ENCODE peak calls at places on chromosomes 3 and 15, in ten cellular contexts. One of them, this sample, is unnamed.

GRCh38 chr3:27637346-27638000 is 84.7 kb downstream of the EOMES start:
- DNase-seq in heart right ventricle: no peak
- DNase-seq in AG08395: no peak
- DNase-seq in activated T-cell treated with anti-CD3 and anti-CD28 coated beads, Interleukin-2, amount 50 U/mL, for 72 hours: no peak
- DNase-seq in tibial nerve: no peak
- DNase-seq in B cell: no peak
- DNase-seq in stimulated activated CD8-positive, alpha-beta memory T cell treated with anti-CD3 and anti-CD28 coated beads, Interleukin-2, amount 100 ng/mL, for 1 hour: no peak
- DNase-seq in RPMI7951: no peak
- DNase-seq in GM12865: no peak
- DNase-seq in activated CD8-positive, alpha-beta memory T cell treated with anti-CD3 and anti-CD28 coated beads for 48 hours: no peak
- DNase-seq in this sample: no peak

GRCh38 chr3:150720444-150720843 is 16.7 kb upstream of the ERICH6 start:
- DNase-seq in AG08395: no peak
- DNase-seq in B cell: no peak
- DNase-seq in RPMI7951: no peak
- DNase-seq in activated CD8-positive, alpha-beta memory T cell treated with anti-CD3 and anti-CD28 coated beads for 48 hours: no peak
- DNase-seq in activated T-cell treated with anti-CD3 and anti-CD28 coated beads, Interleukin-2, amount 50 U/mL, for 72 hours: no peak
- DNase-seq in tibial nerve: no peak
- DNase-seq in heart right ventricle: no peak
- DNase-seq in stimulated activated CD8-positive, alpha-beta memory T cell treated with anti-CD3 and anti-CD28 coated beads, Interleukin-2, amount 100 ng/mL, for 1 hour: no peak
- DNase-seq in GM12865: no peak
- DNase-seq in this sample: no peak

GRCh38 chr3:197599089-197599765 is 43.5 kb upstream of the BDH1 start:
- DNase-seq in activated CD8-positive, alpha-beta memory T cell treated with anti-CD3 and anti-CD28 coated beads for 48 hours: peak
- DNase-seq in activated T-cell treated with anti-CD3 and anti-CD28 coated beads, Interleukin-2, amount 50 U/mL, for 72 hours: peak
- DNase-seq in AG08395: peak
- DNase-seq in tibial nerve: peak
- DNase-seq in RPMI7951: peak
- DNase-seq in heart right ventricle: peak
- DNase-seq in B cell: peak
- DNase-seq in stimulated activated CD8-positive, alpha-beta memory T cell treated with anti-CD3 and anti-CD28 coated beads, Interleukin-2, amount 100 ng/mL, for 1 hour: peak
- DNase-seq in GM12865: peak
- DNase-seq in this sample: no peak

GRCh38 chr3:12187448-12188327 is 29.0 kb upstream of the TIMP4 start:
- DNase-seq in AG08395: peak
- DNase-seq in tibial nerve: no peak
- DNase-seq in RPMI7951: peak
- DNase-seq in heart right ventricle: no peak
- DNase-seq in activated CD8-positive, alpha-beta memory T cell treated with anti-CD3 and anti-CD28 coated beads for 48 hours: peak
- DNase-seq in stimulated activated CD8-positive, alpha-beta memory T cell treated with anti-CD3 and anti-CD28 coated beads, Interleukin-2, amount 100 ng/mL, for 1 hour: no peak
- DNase-seq in B cell: no peak
- DNase-seq in activated T-cell treated with anti-CD3 and anti-CD28 coated beads, Interleukin-2, amount 50 U/mL, for 72 hours: peak
- DNase-seq in GM12865: peak
- DNase-seq in this sample: no peak

GRCh38 chr15:85016275-85016674 is 34.6 kb downstream of the PDE8A start:
- DNase-seq in AG08395: no peak
- DNase-seq in heart right ventricle: no peak
- DNase-seq in tibial nerve: no peak
- DNase-seq in B cell: no peak
- DNase-seq in activated CD8-positive, alpha-beta memory T cell treated with anti-CD3 and anti-CD28 coated beads for 48 hours: no peak
- DNase-seq in activated T-cell treated with anti-CD3 and anti-CD28 coated beads, Interleukin-2, amount 50 U/mL, for 72 hours: no peak
- DNase-seq in GM12865: no peak
- DNase-seq in stimulated activated CD8-positive, alpha-beta memory T cell treated with anti-CD3 and anti-CD28 coated beads, Interleukin-2, amount 100 ng/mL, for 1 hour: no peak
- DNase-seq in RPMI7951: no peak
- DNase-seq in this sample: no peak

GRCh38 chr15:89002281-89002761 is 85.9 kb upstream of the ABHD2 start:
- DNase-seq in tibial nerve: no peak
- DNase-seq in RPMI7951: peak
- DNase-seq in activated CD8-positive, alpha-beta memory T cell treated with anti-CD3 and anti-CD28 coated beads for 48 hours: no peak
- DNase-seq in AG08395: peak
- DNase-seq in heart right ventricle: peak
- DNase-seq in GM12865: peak
- DNase-seq in activated T-cell treated with anti-CD3 and anti-CD28 coated beads, Interleukin-2, amount 50 U/mL, for 72 hours: no peak
- DNase-seq in B cell: no peak
- DNase-seq in stimulated activated CD8-positive, alpha-beta memory T cell treated with anti-CD3 and anti-CD28 coated beads, Interleukin-2, amount 100 ng/mL, for 1 hour: no peak
- DNase-seq in this sample: no peak

GRCh38 chr3:86990171-86990733 is 697 bp downstream of the VGLL3 start:
- DNase-seq in activated CD8-positive, alpha-beta memory T cell treated with anti-CD3 and anti-CD28 coated beads for 48 hours: no peak
- DNase-seq in AG08395: peak
- DNase-seq in B cell: no peak
- DNase-seq in heart right ventricle: no peak
- DNase-seq in stimulated activated CD8-positive, alpha-beta memory T cell treated with anti-CD3 and anti-CD28 coated beads, Interleukin-2, amount 100 ng/mL, for 1 hour: no peak
- DNase-seq in GM12865: no peak
- DNase-seq in activated T-cell treated with anti-CD3 and anti-CD28 coated beads, Interleukin-2, amount 50 U/mL, for 72 hours: peak
- DNase-seq in RPMI7951: no peak
- DNase-seq in tibial nerve: no peak
- DNase-seq in this sample: no peak

GRCh38 chr15:52103217-52104207 is 9.1 kb downstream of the BCL2L10 start:
- DNase-seq in heart right ventricle: no peak
- DNase-seq in tibial nerve: no peak
- DNase-seq in B cell: no peak
- DNase-seq in GM12865: peak
- DNase-seq in AG08395: peak
- DNase-seq in RPMI7951: peak
- DNase-seq in activated CD8-positive, alpha-beta memory T cell treated with anti-CD3 and anti-CD28 coated beads for 48 hours: no peak
- DNase-seq in stimulated activated CD8-positive, alpha-beta memory T cell treated with anti-CD3 and anti-CD28 coated beads, Interleukin-2, amount 100 ng/mL, for 1 hour: no peak
- DNase-seq in activated T-cell treated with anti-CD3 and anti-CD28 coated beads, Interleukin-2, amount 50 U/mL, for 72 hours: peak
- DNase-seq in this sample: peak

GRCh38 chr15:100897201-100897872 is 17.7 kb downstream of the ALDH1A3 start:
- DNase-seq in AG08395: no peak
- DNase-seq in stimulated activated CD8-positive, alpha-beta memory T cell treated with anti-CD3 and anti-CD28 coated beads, Interleukin-2, amount 100 ng/mL, for 1 hour: no peak
- DNase-seq in GM12865: no peak
- DNase-seq in activated CD8-positive, alpha-beta memory T cell treated with anti-CD3 and anti-CD28 coated beads for 48 hours: no peak
- DNase-seq in heart right ventricle: no peak
- DNase-seq in activated T-cell treated with anti-CD3 and anti-CD28 coated beads, Interleukin-2, amount 50 U/mL, for 72 hours: no peak
- DNase-seq in B cell: no peak
- DNase-seq in RPMI7951: no peak
- DNase-seq in tibial nerve: no peak
- DNase-seq in this sample: no peak

GRCh38 chr3:142495103-142495502 is 47.3 kb upstream of the XRN1 start:
- DNase-seq in GM12865: no peak
- DNase-seq in heart right ventricle: no peak
- DNase-seq in stimulated activated CD8-positive, alpha-beta memory T cell treated with anti-CD3 and anti-CD28 coated beads, Interleukin-2, amount 100 ng/mL, for 1 hour: no peak
- DNase-seq in AG08395: no peak
- DNase-seq in activated CD8-positive, alpha-beta memory T cell treated with anti-CD3 and anti-CD28 coated beads for 48 hours: no peak
- DNase-seq in tibial nerve: no peak
- DNase-seq in activated T-cell treated with anti-CD3 and anti-CD28 coated beads, Interleukin-2, amount 50 U/mL, for 72 hours: no peak
- DNase-seq in RPMI7951: no peak
- DNase-seq in B cell: no peak
- DNase-seq in this sample: no peak

GRCh38 chr15:29698030-29698701 is 124.1 kb downstream of the TJP1 start:
- DNase-seq in stimulated activated CD8-positive, alpha-beta memory T cell treated with anti-CD3 and anti-CD28 coated beads, Interleukin-2, amount 100 ng/mL, for 1 hour: no peak
- DNase-seq in tibial nerve: no peak
- DNase-seq in RPMI7951: peak
- DNase-seq in GM12865: no peak
- DNase-seq in heart right ventricle: no peak
- DNase-seq in activated T-cell treated with anti-CD3 and anti-CD28 coated beads, Interleukin-2, amount 50 U/mL, for 72 hours: no peak
- DNase-seq in activated CD8-positive, alpha-beta memory T cell treated with anti-CD3 and anti-CD28 coated beads for 48 hours: no peak
- DNase-seq in AG08395: no peak
- DNase-seq in B cell: no peak
- DNase-seq in this sample: no peak

GRCh38 chr15:72229076-72229946 is 1.7 kb downstream of the PKM start:
- DNase-seq in tibial nerve: no peak
- DNase-seq in RPMI7951: no peak
- DNase-seq in activated CD8-positive, alpha-beta memory T cell treated with anti-CD3 and anti-CD28 coated beads for 48 hours: no peak
- DNase-seq in heart right ventricle: no peak
- DNase-seq in AG08395: peak
- DNase-seq in stimulated activated CD8-positive, alpha-beta memory T cell treated with anti-CD3 and anti-CD28 coated beads, Interleukin-2, amount 100 ng/mL, for 1 hour: no peak
- DNase-seq in B cell: peak
- DNase-seq in GM12865: peak
- DNase-seq in activated T-cell treated with anti-CD3 and anti-CD28 coated beads, Interleukin-2, amount 50 U/mL, for 72 hours: peak
- DNase-seq in this sample: no peak

GRCh38 chr15:41983621-41984571 is 11.5 kb upstream of the EHD4 start:
- DNase-seq in activated T-cell treated with anti-CD3 and anti-CD28 coated beads, Interleukin-2, amount 50 U/mL, for 72 hours: no peak
- DNase-seq in RPMI7951: no peak
- DNase-seq in AG08395: no peak
- DNase-seq in activated CD8-positive, alpha-beta memory T cell treated with anti-CD3 and anti-CD28 coated beads for 48 hours: no peak
- DNase-seq in B cell: no peak
- DNase-seq in tibial nerve: no peak
- DNase-seq in GM12865: no peak
- DNase-seq in heart right ventricle: no peak
- DNase-seq in stimulated activated CD8-positive, alpha-beta memory T cell treated with anti-CD3 and anti-CD28 coated beads, Interleukin-2, amount 100 ng/mL, for 1 hour: no peak
- DNase-seq in this sample: no peak